ENCODE peak calls at places on chromosomes 3 and 15, in nine cellular contexts. One of them, this sample, is unnamed.

GRCh38 chr3:115099115-115099884 is 47.8 kb downstream of the ZBTB20 start:
- DNase-seq in heart left ventricle: no peak
- DNase-seq in transverse colon: no peak
- DNase-seq in spleen: no peak
- DNase-seq in Peyer's patch: no peak
- DNase-seq in body of pancreas: peak; percentile 31
- DNase-seq in HCT116: no peak
- DNase-seq in uterus: no peak
- DNase-seq in breast epithelium: no peak
- DNase-seq in this sample: no peak

GRCh38 chr3:151675858-151676615 is 57.7 kb upstream of the AADACL2 start:
- DNase-seq in spleen: no peak
- DNase-seq in uterus: no peak
- DNase-seq in breast epithelium: no peak
- DNase-seq in body of pancreas: no peak
- DNase-seq in transverse colon: no peak
- DNase-seq in HCT116: no peak
- DNase-seq in Peyer's patch: no peak
- DNase-seq in heart left ventricle: no peak
- DNase-seq in this sample: no peak

GRCh38 chr3:126373682-126374601 is 16.7 kb upstream of the KLF15 start:
- DNase-seq in body of pancreas: no peak
- DNase-seq in breast epithelium: no peak
- DNase-seq in HCT116: no peak
- DNase-seq in uterus: no peak
- DNase-seq in heart left ventricle: no peak
- DNase-seq in Peyer's patch: peak; percentile 40
- DNase-seq in transverse colon: no peak
- DNase-seq in spleen: peak; percentile 58
- DNase-seq in this sample: no peak

GRCh38 chr3:113844622-113845222 is 6.1 kb downstream of the GRAMD1C start:
- DNase-seq in HCT116: no peak
- DNase-seq in body of pancreas: no peak
- DNase-seq in heart left ventricle: no peak
- DNase-seq in Peyer's patch: no peak
- DNase-seq in uterus: no peak
- DNase-seq in breast epithelium: no peak
- DNase-seq in spleen: no peak
- DNase-seq in transverse colon: no peak
- DNase-seq in this sample: peak; percentile 35

GRCh38 chr3:67901681-67902080 is 247.3 kb upstream of the SUCLG2 start:
- DNase-seq in body of pancreas: no peak
- DNase-seq in uterus: no peak
- DNase-seq in breast epithelium: no peak
- DNase-seq in Peyer's patch: no peak
- DNase-seq in transverse colon: no peak
- DNase-seq in heart left ventricle: no peak
- DNase-seq in HCT116: no peak
- DNase-seq in spleen: no peak
- DNase-seq in this sample: no peak

GRCh38 chr15:58561321-58561720 is 129.5 kb downstream of the LIPC start:
- DNase-seq in Peyer's patch: no peak
- DNase-seq in spleen: no peak
- DNase-seq in body of pancreas: no peak
- DNase-seq in HCT116: no peak
- DNase-seq in uterus: no peak
- DNase-seq in heart left ventricle: no peak
- DNase-seq in transverse colon: no peak
- DNase-seq in breast epithelium: no peak
- DNase-seq in this sample: no peak

GRCh38 chr15:74593122-74593521 is 22.5 kb upstream of the CLK3 start:
- DNase-seq in transverse colon: no peak
- DNase-seq in body of pancreas: no peak
- DNase-seq in spleen: no peak
- DNase-seq in heart left ventricle: no peak
- DNase-seq in uterus: no peak
- DNase-seq in HCT116: no peak
- DNase-seq in Peyer's patch: no peak
- DNase-seq in breast epithelium: no peak
- DNase-seq in this sample: no peak

GRCh38 chr3:114903213-114903612 is 243.9 kb downstream of the ZBTB20 start:
- DNase-seq in HCT116: no peak
- DNase-seq in Peyer's patch: no peak
- DNase-seq in body of pancreas: peak; percentile 29
- DNase-seq in heart left ventricle: no peak
- DNase-seq in uterus: no peak
- DNase-seq in spleen: no peak
- DNase-seq in breast epithelium: no peak
- DNase-seq in transverse colon: no peak
- DNase-seq in this sample: peak; percentile 70

GRCh38 chr15:87528873-87529272 is 727.7 kb downstream of the NTRK3 start:
- DNase-seq in Peyer's patch: no peak
- DNase-seq in transverse colon: no peak
- DNase-seq in body of pancreas: no peak
- DNase-seq in HCT116: no peak
- DNase-seq in heart left ventricle: no peak
- DNase-seq in spleen: no peak
- DNase-seq in breast epithelium: no peak
- DNase-seq in uterus: no peak
- DNase-seq in this sample: no peak

GRCh38 chr3:192207239-192207638 is 520.1 kb downstream of the FGF12 start:
- DNase-seq in heart left ventricle: no peak
- DNase-seq in transverse colon: no peak
- DNase-seq in body of pancreas: no peak
- DNase-seq in spleen: no peak
- DNase-seq in HCT116: no peak
- DNase-seq in uterus: no peak
- DNase-seq in breast epithelium: no peak
- DNase-seq in Peyer's patch: no peak
- DNase-seq in this sample: no peak

GRCh38 chr3:124467980-124468902 is 262.0 kb upstream of the UMPS start:
- DNase-seq in HCT116: peak; percentile 26
- DNase-seq in Peyer's patch: peak; percentile 52
- DNase-seq in heart left ventricle: peak; percentile 15
- DNase-seq in body of pancreas: peak; percentile 53
- DNase-seq in breast epithelium: no peak
- DNase-seq in spleen: no peak
- DNase-seq in uterus: peak; percentile 54
- DNase-seq in transverse colon: peak; percentile 41
- DNase-seq in this sample: peak; percentile 47

GRCh38 chr3:127097009-127097350 is 96.0 kb upstream of the PRR23E start:
- DNase-seq in Peyer's patch: no peak
- DNase-seq in breast epithelium: no peak
- DNase-seq in heart left ventricle: no peak
- DNase-seq in HCT116: no peak
- DNase-seq in transverse colon: no peak
- DNase-seq in spleen: peak; percentile 40
- DNase-seq in uterus: no peak
- DNase-seq in body of pancreas: no peak
- DNase-seq in this sample: no peak

GRCh38 chr3:129441782-129442181 is 1.8 kb downstream of the IFT122 start:
- DNase-seq in HCT116: no peak
- DNase-seq in uterus: no peak
- DNase-seq in heart left ventricle: peak; percentile 44
- DNase-seq in spleen: no peak
- DNase-seq in breast epithelium: no peak
- DNase-seq in body of pancreas: peak; percentile 50
- DNase-seq in transverse colon: no peak
- DNase-seq in Peyer's patch: no peak
- DNase-seq in this sample: no peak

GRCh38 chr15:57521503-57521902 is 70.2 kb upstream of the MYZAP start:
- DNase-seq in heart left ventricle: no peak
- DNase-seq in Peyer's patch: no peak
- DNase-seq in spleen: no peak
- DNase-seq in transverse colon: no peak
- DNase-seq in HCT116: no peak
- DNase-seq in breast epithelium: no peak
- DNase-seq in body of pancreas: no peak
- DNase-seq in uterus: no peak
- DNase-seq in this sample: no peak

GRCh38 chr3:195612075-195612800 is 28.5 kb upstream of the APOD start:
- DNase-seq in heart left ventricle: no peak
- DNase-seq in uterus: peak; percentile 57
- DNase-seq in HCT116: no peak
- DNase-seq in Peyer's patch: peak; percentile 34
- DNase-seq in body of pancreas: peak; percentile 40
- DNase-seq in transverse colon: peak; percentile 20
- DNase-seq in spleen: no peak
- DNase-seq in breast epithelium: no peak
- DNase-seq in this sample: no peak

GRCh38 chr15:50830477-50831354 is 65.2 kb upstream of the SPPL2A start:
- DNase-seq in breast epithelium: no peak
- DNase-seq in body of pancreas: no peak
- DNase-seq in heart left ventricle: no peak
- DNase-seq in spleen: no peak
- DNase-seq in Peyer's patch: no peak
- DNase-seq in transverse colon: no peak
- DNase-seq in uterus: no peak
- DNase-seq in HCT116: no peak
- DNase-seq in this sample: no peak

GRCh38 chr3:190182418-190183043 is 61.8 kb upstream of the P3H2 start:
- DNase-seq in Peyer's patch: no peak
- DNase-seq in uterus: no peak
- DNase-seq in body of pancreas: no peak
- DNase-seq in breast epithelium: no peak
- DNase-seq in transverse colon: no peak
- DNase-seq in heart left ventricle: no peak
- DNase-seq in HCT116: no peak
- DNase-seq in spleen: no peak
- DNase-seq in this sample: no peak
- TF ChIP-seq POLR2A in Peyer's patch: no peak
- TF ChIP-seq POLR2A in uterus: no peak
- TF ChIP-seq POLR2A in body of pancreas: no peak
- TF ChIP-seq POLR2A in breast epithelium: no peak
- TF ChIP-seq POLR2A in transverse colon: no peak
- TF ChIP-seq POLR2A in heart left ventricle: no peak
- TF ChIP-seq POLR2A in HCT116: no peak
- TF ChIP-seq POLR2A in spleen: no peak
- TF ChIP-seq POLR2A in this sample: no peak

GRCh38 chr3:158773845-158774542 is 27.9 kb upstream of the MFSD1 start:
- DNase-seq in uterus: peak; percentile 39
- DNase-seq in breast epithelium: no peak
- DNase-seq in body of pancreas: no peak
- DNase-seq in HCT116: no peak
- DNase-seq in transverse colon: no peak
- DNase-seq in Peyer's patch: no peak
- DNase-seq in heart left ventricle: no peak
- DNase-seq in spleen: no peak
- DNase-seq in this sample: no peak
- TF ChIP-seq POLR2A in uterus: no peak
- TF ChIP-seq POLR2A in breast epithelium: no peak
- TF ChIP-seq POLR2A in body of pancreas: no peak
- TF ChIP-seq POLR2A in HCT116: no peak
- TF ChIP-seq POLR2A in transverse colon: no peak
- TF ChIP-seq POLR2A in Peyer's patch: no peak
- TF ChIP-seq POLR2A in heart left ventricle: no peak
- TF ChIP-seq POLR2A in spleen: no peak
- TF ChIP-seq POLR2A in this sample: no peak

GRCh38 chr3:160400048-160400630 is 689 bp downstream of the SMC4 start:
- DNase-seq in transverse colon: peak; percentile 48
- DNase-seq in spleen: peak; percentile 93
- DNase-seq in Peyer's patch: peak; percentile 72
- DNase-seq in uterus: peak; percentile 31
- DNase-seq in HCT116: no peak
- DNase-seq in breast epithelium: no peak
- DNase-seq in body of pancreas: peak; percentile 47
- DNase-seq in heart left ventricle: peak; percentile 45
- DNase-seq in this sample: peak; percentile 87

GRCh38 chr3:160401301-160402095 is 2.0 kb downstream of the SMC4 start:
- DNase-seq in HCT116: no peak
- DNase-seq in spleen: no peak
- DNase-seq in breast epithelium: no peak
- DNase-seq in heart left ventricle: peak; percentile 35
- DNase-seq in uterus: no peak
- DNase-seq in Peyer's patch: no peak
- DNase-seq in body of pancreas: no peak
- DNase-seq in transverse colon: peak; percentile 25
- DNase-seq in this sample: peak; percentile 75

GRCh38 chr3:160398820-160399346 is at the start of gene IFT80:
- DNase-seq in body of pancreas: peak; percentile 98
- DNase-seq in Peyer's patch: peak; percentile 99
- DNase-seq in transverse colon: peak; percentile 98
- DNase-seq in breast epithelium: peak; percentile 94
- DNase-seq in HCT116: peak; percentile 93
- DNase-seq in uterus: peak; percentile 96
- DNase-seq in heart left ventricle: peak; percentile 96
- DNase-seq in spleen: peak; percentile 99
- DNase-seq in this sample: peak; percentile 98

GRCh38 chr3:160400631-160401150 is 1.2 kb downstream of the SMC4 start:
- DNase-seq in Peyer's patch: peak; percentile 57
- DNase-seq in uterus: no peak
- DNase-seq in breast epithelium: no peak
- DNase-seq in HCT116: no peak
- DNase-seq in transverse colon: peak; percentile 28
- DNase-seq in spleen: peak; percentile 91
- DNase-seq in body of pancreas: peak; percentile 57
- DNase-seq in heart left ventricle: peak; percentile 27
- DNase-seq in this sample: peak; percentile 54

GRCh38 chr3:160399347-160400047 is at the start of gene SMC4:
- DNase-seq in body of pancreas: peak; percentile 84
- DNase-seq in Peyer's patch: peak; percentile 92
- DNase-seq in breast epithelium: peak; percentile 75
- DNase-seq in heart left ventricle: peak; percentile 88
- DNase-seq in transverse colon: peak; percentile 86
- DNase-seq in uterus: no peak
- DNase-seq in spleen: peak; percentile 94
- DNase-seq in HCT116: peak; percentile 87
- DNase-seq in this sample: peak; percentile 97
- TF ChIP-seq POLR2A in body of pancreas: peak; percentile 69
- TF ChIP-seq POLR2A in Peyer's patch: peak; percentile 59
- TF ChIP-seq POLR2A in breast epithelium: no peak
- TF ChIP-seq POLR2A in heart left ventricle: no peak
- TF ChIP-seq POLR2A in transverse colon: peak; percentile 80
- TF ChIP-seq POLR2A in uterus: peak; percentile 50
- TF ChIP-seq POLR2A in spleen: peak; percentile 55
- TF ChIP-seq POLR2A in HCT116: peak; percentile 78
- TF ChIP-seq POLR2A in this sample: peak; percentile 96

DNA sequence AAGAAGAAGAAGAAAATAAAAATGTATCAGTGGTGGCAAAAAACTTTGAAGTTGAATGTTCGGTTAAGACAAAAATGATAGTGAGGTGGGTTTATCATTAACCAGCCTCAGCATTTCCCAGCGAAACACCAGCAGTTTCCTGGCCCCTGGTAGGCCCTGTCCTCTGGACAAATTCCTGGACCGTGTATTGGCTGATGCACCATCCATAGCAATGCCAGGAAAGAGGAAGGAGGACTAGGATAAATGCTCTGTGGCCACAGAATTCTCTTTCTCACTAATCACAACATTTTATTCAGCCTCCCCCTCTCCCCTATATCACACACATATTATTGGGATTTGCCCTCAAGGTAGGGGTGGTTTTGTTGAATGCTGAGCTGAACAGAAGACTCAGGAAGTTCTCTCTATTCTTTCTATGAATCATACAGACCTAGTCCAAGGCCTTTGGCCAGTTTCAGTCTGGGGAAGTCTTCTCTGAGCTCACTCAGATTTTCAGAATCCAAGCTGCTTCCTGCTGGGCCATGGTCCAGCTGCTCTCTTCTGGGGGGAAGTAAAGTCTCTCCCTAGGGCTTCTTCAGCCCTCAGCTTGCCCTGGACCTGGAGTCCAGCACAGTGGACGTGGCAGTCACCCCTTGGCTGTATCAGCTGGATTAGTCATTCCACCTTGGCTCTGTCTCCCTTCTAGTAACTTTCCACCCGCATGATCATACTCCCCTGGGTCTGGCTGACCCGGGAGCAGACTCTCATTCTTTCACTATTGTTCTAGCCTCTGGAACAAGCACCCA is 27.6 kb downstream of the SLC28A1 start:
- DNase-seq in heart left ventricle: peak; percentile 93
- DNase-seq in transverse colon: peak; percentile 61
- DNase-seq in uterus: peak; percentile 95
- DNase-seq in breast epithelium: peak; percentile 69
- DNase-seq in Peyer's patch: peak; percentile 87
- DNase-seq in body of pancreas: peak; percentile 85
- DNase-seq in spleen: no peak
- DNase-seq in HCT116: peak; percentile 71
- DNase-seq in this sample: no peak
- TF ChIP-seq POLR2A in heart left ventricle: no peak
- TF ChIP-seq POLR2A in transverse colon: no peak
- TF ChIP-seq POLR2A in uterus: no peak
- TF ChIP-seq POLR2A in breast epithelium: no peak
- TF ChIP-seq POLR2A in Peyer's patch: no peak
- TF ChIP-seq POLR2A in body of pancreas: peak; percentile 59
- TF ChIP-seq POLR2A in spleen: no peak
- TF ChIP-seq POLR2A in HCT116: no peak
- TF ChIP-seq POLR2A in this sample: no peak

This sample was measured in erythroblast.